ENCODE peak calls at places on chromosomes 3 and 15, in seven cellular contexts. Y, S, P, O, I, T and J are unnamed samples.

GRCh38 chr15:82100116-82100795 is 54.4 kb upstream of the MEX3B start:
- DNase-seq in T (no peak), P (peak; percentile 21), S (no peak), O (no peak), I (no peak), Y (no peak), J (no peak)

GRCh38 chr15:70121656-70122297 is 24.1 kb upstream of the TLE3 start:
- DNase-seq in I (no peak), T (no peak), O (no peak), Y (peak; percentile 30), P (no peak), S (no peak), J (no peak)

GRCh38 chr3:135199137-135199536 is 404.1 kb downstream of the EPHB1 start:
- DNase-seq in Y (no peak), S (no peak), I (no peak), O (no peak), T (no peak), P (no peak), J (no peak)

GRCh38 chr15:66835558-66835878 is 133.5 kb downstream of the SMAD6 start:
- DNase-seq in Y (no peak), I (no peak), O (no peak), S (no peak), P (no peak), T (no peak), J (no peak)

GRCh38 chr3:113312416-113312815 is 101.1 kb downstream of the BOC start:
- DNase-seq in O (no peak), S (no peak), T (no peak), Y (no peak), I (no peak), P (peak; percentile 82), J (no peak)

GRCh38 chr15:35168464-35168863 is 83.4 kb upstream of the NANOGP8 start:
- DNase-seq in Y (peak; percentile 76), I (no peak), P (no peak), O (peak; percentile 65), T (no peak), S (peak; percentile 5), J (no peak)

GRCh38 chr3:19702416-19703078 is 231.5 kb downstream of the EFHB start:
- DNase-seq in S (no peak), Y (peak; percentile 69), T (no peak), P (no peak), I (no peak), O (no peak), J (peak; percentile 6)

GRCh38 chr3:62467936-62468722 is 94.8 kb upstream of the FEZF2 start:
- DNase-seq in O (no peak), Y (no peak), S (no peak), I (no peak), T (no peak), P (no peak), J (no peak)

GRCh38 chr15:39144051-39144450 is 436.8 kb upstream of the THBS1 start:
- DNase-seq in Y (no peak), T (no peak), O (no peak), P (no peak), I (no peak), S (no peak), J (no peak)

GRCh38 chr15:83486363-83486762 is 39.2 kb downstream of the SH3GL3 start:
- DNase-seq in S (no peak), I (no peak), Y (no peak), P (no peak), T (no peak), O (no peak), J (no peak)

GRCh38 chr3:110384601-110385000 is 687.0 kb upstream of the NECTIN3 start:
- DNase-seq in S (no peak), O (peak; percentile 20), I (no peak), T (no peak), Y (peak; percentile 17), P (no peak), J (no peak)

GRCh38 chr15:67097893-67098740 is 32.7 kb downstream of the SMAD3 start:
- DNase-seq in T (no peak), P (no peak), Y (peak; percentile 72), O (peak; percentile 72), S (no peak), I (peak; percentile 35), J (no peak)

GRCh38 chr3:81998139-81998755 is 236.8 kb upstream of the GBE1 start:
- DNase-seq in Y (no peak), I (no peak), O (no peak), S (no peak), T (no peak), P (no peak), J (no peak)

GRCh38 chr3:157101470-157101869 is 58.5 kb downstream of the CCNL1 start:
- DNase-seq in S (no peak), I (no peak), P (no peak), Y (no peak), O (no peak), T (no peak), J (no peak)

GRCh38 chr15:68819451-68820204 is 1.1 kb downstream of the ANP32A start:
- DNase-seq in P (peak; percentile 82), O (peak; percentile 48), T (no peak), S (no peak), Y (peak; percentile 62), I (peak; percentile 38), J (no peak)

GRCh38 chr3:99114565-99115291 is 213.2 kb upstream of the DCBLD2 start:
- DNase-seq in P (peak; percentile 86), T (no peak), O (peak; percentile 64), Y (peak; percentile 48), I (no peak), S (no peak), J (no peak)

GRCh38 chr3:135034291-135034768 is 239.3 kb downstream of the EPHB1 start:
- DNase-seq in P (no peak), O (no peak), Y (no peak), S (no peak), T (no peak), I (no peak), J (no peak)

GRCh38 chr3:179410317-179410716 is 41.0 kb downstream of the GNB4 start:
- DNase-seq in Y (peak; percentile 43), T (no peak), I (no peak), O (peak; percentile 60), P (peak; percentile 69), S (no peak), J (no peak)

GRCh38 chr15:57060799-57061198 is 142.4 kb downstream of the TCF12 start:
- DNase-seq in O (peak; percentile 83), T (peak; percentile 16), Y (peak; percentile 96), I (no peak), P (no peak), S (peak; percentile 1), J (no peak)

GRCh38 chr3:385151-385550 is 188.6 kb downstream of the CHL1 start:
- DNase-seq in S (peak; percentile 49), O (no peak), P (peak; percentile 10), T (no peak), I (no peak), Y (peak; percentile 57), J (no peak)